ENCODE peak calls at places on chromosomes 1 and 21, in eight cellular contexts. T, B, R, H, J, P, D and I are unnamed samples.
A peak's percentile ranks its signal among the peaks of the same experiment; 100 is the strongest.

GRCh38 chr1:198932351-198932991 is 293.6 kb downstream of the PTPRC start:
- DNase-seq in P (no peak), R (no peak), H (no peak), J (no peak), B (no peak), T (peak; percentile 75), D (peak; percentile 14), I (no peak)

GRCh38 chr1:182229907-182230522 is 161.6 kb downstream of the GLUL start:
- DNase-seq in T (no peak), H (no peak), J (no peak), R (no peak), D (peak; percentile 39), B (no peak), P (no peak), I (no peak)

GRCh38 chr1:88983791-88984552 is 8.5 kb downstream of the KYAT3 start:
- DNase-seq in T (peak; percentile 69), B (no peak), P (no peak), J (no peak), R (no peak), H (no peak), D (peak; percentile 82), I (no peak)

GRCh38 chr1:216721878-216722277 is 1.4 kb downstream of the ESRRG start:
- DNase-seq in R (no peak), H (no peak), J (no peak), D (no peak), P (no peak), T (no peak), B (no peak), I (no peak)

GRCh38 chr1:58837886-58838285 is 54.0 kb upstream of the JUN start:
- DNase-seq in B (no peak), J (no peak), D (no peak), R (no peak), T (no peak), P (no peak), H (no peak), I (no peak)

GRCh38 chr1:214192825-214193643 is 87.9 kb upstream of the SMYD2 start:
- DNase-seq in T (no peak), J (no peak), B (no peak), R (no peak), P (no peak), D (no peak), H (no peak), I (no peak)

GRCh38 chr1:214372092-214372491 is 91.1 kb downstream of the SMYD2 start:
- DNase-seq in B (no peak), D (no peak), J (no peak), P (no peak), R (no peak), H (no peak), T (no peak), I (no peak)

GRCh38 chr1:54358503-54359168 is 47.6 kb downstream of the SSBP3 start:
- DNase-seq in P (no peak), T (no peak), H (peak; percentile 76), B (no peak), D (no peak), J (no peak), R (no peak), I (no peak)

GRCh38 chr1:15180945-15181523 is 27.5 kb downstream of the TMEM51 start:
- DNase-seq in P (no peak), H (no peak), J (no peak), B (no peak), T (no peak), R (no peak), D (no peak), I (no peak)

GRCh38 chr1:86335906-86336305 is 60.2 kb downstream of the ODF2L start:
- DNase-seq in D (no peak), H (no peak), J (no peak), T (no peak), B (no peak), R (no peak), P (no peak), I (no peak)

GRCh38 chr1:8334106-8334851 is 16.4 kb downstream of the SLC45A1 start:
- DNase-seq in R (no peak), H (no peak), T (no peak), J (no peak), B (no peak), P (no peak), D (no peak), I (no peak)

GRCh38 chr21:35984654-35985366 is 75.5 kb downstream of the SETD4 start:
- DNase-seq in D (peak; percentile 45), H (no peak), P (no peak), T (no peak), B (no peak), J (no peak), R (no peak), I (no peak)

GRCh38 chr1:238458924-238459323 is 568.2 kb upstream of the ZP4 start:
- DNase-seq in H (no peak), D (peak; percentile 41), T (no peak), J (no peak), P (no peak), B (no peak), R (no peak), I (no peak)

GRCh38 chr1:192703283-192704206 is 67.6 kb downstream of the RGS13 start:
- DNase-seq in D (no peak), H (no peak), P (no peak), B (no peak), R (no peak), T (no peak), J (no peak), I (no peak)

GRCh38 chr1:20724364-20725188 is 6.8 kb upstream of the KIF17 start:
- DNase-seq in P (no peak), T (no peak), B (no peak), H (no peak), J (no peak), D (no peak), R (no peak), I (peak; percentile 36)

GRCh38 chr1:195960580-195960979 is 647.7 kb downstream of the KCNT2 start:
- DNase-seq in J (no peak), H (no peak), D (peak; percentile 16), T (no peak), R (no peak), P (no peak), B (no peak), I (no peak)

GRCh38 chr1:78560811-78561210 is 59.4 kb upstream of the IFI44L start:
- DNase-seq in D (no peak), T (no peak), B (no peak), H (no peak), P (no peak), R (no peak), J (no peak), I (no peak)

GRCh38 chr1:9322845-9323244 is 30.2 kb downstream of the SPSB1 start:
- DNase-seq in H (peak; percentile 54), R (no peak), B (peak; percentile 63), P (no peak), J (no peak), D (no peak), T (no peak), I (no peak)

GRCh38 chr21:46646541-46647154 is 11.2 kb downstream of the PRMT2 start:
- DNase-seq in D (no peak), P (no peak), B (no peak), J (no peak), H (no peak), R (no peak), T (no peak), I (no peak)

GRCh38 chr1:168506204-168506819 is 37.5 kb downstream of the XCL2 start:
- DNase-seq in H (no peak), T (peak; percentile 80), D (no peak), R (no peak), J (no peak), P (no peak), B (no peak), I (no peak)

GRCh38 chr1:81030441-81030840 is 770.3 kb upstream of the ADGRL2 start:
- DNase-seq in R (no peak), J (no peak), H (no peak), P (no peak), B (no peak), D (no peak), T (no peak), I (no peak)

GRCh38 chr1:81029266-81029665 is 771.5 kb upstream of the ADGRL2 start:
- DNase-seq in P (no peak), D (no peak), R (no peak), T (peak; percentile 33), H (no peak), B (no peak), J (no peak), I (no peak)

GRCh38 chr1:81032374-81032773 is 768.4 kb upstream of the ADGRL2 start:
- DNase-seq in R (no peak), T (no peak), J (no peak), H (no peak), D (no peak), P (no peak), B (no peak), I (no peak)

GRCh38 chr1:81032973-81033425 is 767.7 kb upstream of the ADGRL2 start:
- DNase-seq in T (no peak), B (no peak), D (no peak), P (no peak), R (no peak), J (no peak), H (no peak), I (no peak)

GRCh38 chr1:81034366-81034765 is 766.4 kb upstream of the ADGRL2 start:
- DNase-seq in P (no peak), B (no peak), J (no peak), T (no peak), D (no peak), H (no peak), R (no peak), I (no peak)
- H3K4me1 ChIP-seq in P (no peaks in the 10 kb centered on the region), B (no peaks in the 10 kb centered on the region), J (no peaks in the 10 kb centered on the region), T (no peaks in the 10 kb centered on the region), D (no peaks in the 10 kb centered on the region), H (no peaks in the 10 kb centered on the region), R (no peaks in the 10 kb centered on the region), I (no peaks in the 10 kb centered on the region)

GRCh38 chr1:10637833-10638558 is 158.4 kb downstream of the CASZ1 start:
- DNase-seq in R (no peak), T (no peak), P (no peak), J (no peak), D (no peak), H (no peak), B (no peak), I (no peak)
- H3K27ac ChIP-seq in R (peak overlapping the region; percentile 70), T (no peak overlapping the region), P (peak overlapping the region; percentile 89), J (peak overlapping the region; percentile 95), D (no peak overlapping the region), H (no peak overlapping the region), B (no peak overlapping the region), I (peak overlapping the region; percentile 88)

DNA sequence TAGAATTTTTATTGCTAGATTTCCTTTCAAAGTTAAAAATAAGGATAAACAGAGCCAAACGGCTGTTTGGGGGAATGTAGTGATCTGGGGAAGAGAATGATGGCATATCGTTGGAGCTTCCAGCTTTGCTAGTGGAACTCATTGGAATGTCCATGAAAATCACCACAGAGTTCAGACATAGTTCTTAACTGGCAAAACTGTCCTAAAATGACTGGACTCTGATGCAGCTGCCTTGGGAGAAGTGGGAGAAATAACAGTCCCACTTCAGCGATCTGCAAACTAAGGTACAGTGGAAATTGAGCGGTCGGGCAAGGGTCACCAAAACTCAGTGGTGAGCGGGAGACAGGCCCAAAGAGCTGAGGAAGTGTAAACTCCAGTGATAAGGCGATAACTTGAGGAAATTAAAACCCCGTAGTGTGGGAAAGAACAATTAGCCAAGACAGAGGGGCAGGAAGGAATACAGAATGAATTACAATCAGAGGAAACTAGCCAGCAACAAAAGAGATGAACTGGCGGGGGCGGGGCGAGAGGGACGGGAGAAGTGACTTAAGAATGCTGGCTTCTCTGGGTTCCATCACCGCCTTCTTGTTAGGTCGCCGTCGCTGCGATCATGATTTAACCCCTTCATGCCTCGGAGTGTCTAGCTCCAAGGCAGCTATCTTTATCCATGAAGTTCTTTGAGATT is 89.8 kb upstream of the ARHGAP29 start:
- DNase-seq in H (peak; percentile 84), R (no peak), P (peak; percentile 29), T (peak; percentile 41), J (no peak), D (peak; percentile 95), B (no peak), I (no peak)
- H3K4me1 ChIP-seq in H (peaks cover 89% of the 10 kb centered on the region), R (peaks cover 50% of the 10 kb centered on the region), P (peaks cover 9% of the 10 kb centered on the region), T (peaks cover 36% of the 10 kb centered on the region), J (peaks cover 8% of the 10 kb centered on the region), D (peaks cover 52% of the 10 kb centered on the region), B (peaks cover 23% of the 10 kb centered on the region), I (no peaks in the 10 kb centered on the region)

GRCh38 chr1:44554706-44555105 is 119.6 kb downstream of the TMEM53 start:
- DNase-seq in P (no peak), D (no peak), H (no peak), B (no peak), R (no peak), T (no peak), J (no peak), I (no peak)
- H3K27ac ChIP-seq in P (no peak overlapping the region), D (no peak overlapping the region), H (no peak overlapping the region), B (no peak overlapping the region), R (no peak overlapping the region), T (no peak overlapping the region), J (no peak overlapping the region), I (no peak overlapping the region)